ENCODE peak calls at places on chromosomes 11 and 22, in five cellular contexts. One of them, this sample, is unnamed.

GRCh38 chr11:114060402-114061052 is 1.0 kb downstream of the ZBTB16 start:
- DNase-seq in astrocyte of the spinal cord: peak
- DNase-seq in kidney epithelial cell: no peak
- DNase-seq in Peyer's patch: no peak
- DNase-seq in A549: no peak
- DNase-seq in this sample: no peak

GRCh38 chr11:128709402-128709801 is 15.5 kb downstream of the FLI1 start:
- DNase-seq in astrocyte of the spinal cord: peak
- DNase-seq in kidney epithelial cell: peak
- DNase-seq in Peyer's patch: no peak
- DNase-seq in A549: no peak
- DNase-seq in this sample: peak

GRCh38 chr22:32532819-32533128 is 58.2 kb downstream of the FBXO7 start:
- DNase-seq in astrocyte of the spinal cord: no peak
- DNase-seq in kidney epithelial cell: no peak
- DNase-seq in Peyer's patch: no peak
- DNase-seq in A549: no peak
- DNase-seq in this sample: no peak

GRCh38 chr11:92070026-92070889 is 154.4 kb upstream of the FAT3 start:
- DNase-seq in astrocyte of the spinal cord: no peak
- DNase-seq in kidney epithelial cell: no peak
- DNase-seq in Peyer's patch: no peak
- DNase-seq in A549: no peak
- DNase-seq in this sample: no peak

GRCh38 chr22:42833104-42833503 is 24.0 kb downstream of the ARFGAP3 start:
- DNase-seq in astrocyte of the spinal cord: no peak
- DNase-seq in kidney epithelial cell: no peak
- DNase-seq in Peyer's patch: no peak
- DNase-seq in A549: no peak
- DNase-seq in this sample: no peak

GRCh38 chr11:94067010-94067409 is 45.9 kb downstream of the HEPHL1 start:
- DNase-seq in astrocyte of the spinal cord: peak
- DNase-seq in kidney epithelial cell: no peak
- DNase-seq in Peyer's patch: no peak
- DNase-seq in A549: no peak
- DNase-seq in this sample: no peak

GRCh38 chr11:16785520-16786128 is 47.2 kb downstream of the C11orf58 start:
- DNase-seq in astrocyte of the spinal cord: peak
- DNase-seq in kidney epithelial cell: peak
- DNase-seq in Peyer's patch: peak
- DNase-seq in A549: peak
- DNase-seq in this sample: no peak

GRCh38 chr11:124301482-124301881 is 12.3 kb downstream of the OR8D1 start:
- DNase-seq in astrocyte of the spinal cord: peak
- DNase-seq in kidney epithelial cell: no peak
- DNase-seq in Peyer's patch: no peak
- DNase-seq in A549: no peak
- DNase-seq in this sample: peak

GRCh38 chr11:65254724-65255123 is 7.0 kb upstream of the POLA2 start:
- DNase-seq in astrocyte of the spinal cord: no peak
- DNase-seq in kidney epithelial cell: no peak
- DNase-seq in Peyer's patch: no peak
- DNase-seq in A549: no peak
- DNase-seq in this sample: no peak

GRCh38 chr11:92628401-92629292 is 340.8 kb upstream of the MTNR1B start:
- DNase-seq in astrocyte of the spinal cord: peak
- DNase-seq in kidney epithelial cell: no peak
- DNase-seq in Peyer's patch: no peak
- DNase-seq in A549: no peak
- DNase-seq in this sample: no peak

GRCh38 chr11:116852261-116853125 is 15.1 kb upstream of the APOA1 start:
- DNase-seq in astrocyte of the spinal cord: peak
- DNase-seq in kidney epithelial cell: no peak
- DNase-seq in Peyer's patch: no peak
- DNase-seq in A549: no peak
- DNase-seq in this sample: no peak

GRCh38 chr11:91394718-91395414 is 829.8 kb upstream of the FAT3 start:
- DNase-seq in astrocyte of the spinal cord: peak
- DNase-seq in kidney epithelial cell: no peak
- DNase-seq in Peyer's patch: no peak
- DNase-seq in A549: no peak
- DNase-seq in this sample: no peak

GRCh38 chr11:106482920-106483761 is 405.7 kb downstream of the AASDHPPT start:
- DNase-seq in astrocyte of the spinal cord: peak
- DNase-seq in kidney epithelial cell: peak
- DNase-seq in Peyer's patch: no peak
- DNase-seq in A549: no peak
- DNase-seq in this sample: peak

GRCh38 chr11:1391165-1392010 is 1.7 kb downstream of the BRSK2 start:
- DNase-seq in astrocyte of the spinal cord: no peak
- DNase-seq in kidney epithelial cell: no peak
- DNase-seq in Peyer's patch: no peak
- DNase-seq in A549: no peak
- DNase-seq in this sample: no peak

GRCh38 chr11:81039916-81040530 is 1599.2 kb upstream of the TENM4 start:
- DNase-seq in astrocyte of the spinal cord: no peak
- DNase-seq in kidney epithelial cell: no peak
- DNase-seq in Peyer's patch: no peak
- DNase-seq in A549: no peak
- DNase-seq in this sample: no peak

GRCh38 chr11:85590848-85591483 is 36.2 kb downstream of the DLG2 start:
- DNase-seq in astrocyte of the spinal cord: peak
- DNase-seq in kidney epithelial cell: peak
- DNase-seq in Peyer's patch: no peak
- DNase-seq in A549: peak
- DNase-seq in this sample: no peak

GRCh38 chr11:75498556-75499255 is 27.0 kb downstream of the GDPD5 start:
- DNase-seq in astrocyte of the spinal cord: no peak
- DNase-seq in kidney epithelial cell: no peak
- DNase-seq in Peyer's patch: no peak
- DNase-seq in A549: no peak
- DNase-seq in this sample: no peak

GRCh38 chr11:133990501-133990900 is 33.7 kb upstream of the IGSF9B start:
- DNase-seq in astrocyte of the spinal cord: no peak
- DNase-seq in kidney epithelial cell: no peak
- DNase-seq in Peyer's patch: no peak
- DNase-seq in A549: no peak
- DNase-seq in this sample: no peak

GRCh38 chr22:50162391-50162956 is 8.1 kb upstream of the PANX2 start:
- DNase-seq in astrocyte of the spinal cord: no peak
- DNase-seq in kidney epithelial cell: no peak
- DNase-seq in Peyer's patch: no peak
- DNase-seq in A549: no peak
- DNase-seq in this sample: no peak

GRCh38 chr11:77471520-77472234 is 2.2 kb downstream of the PAK1 start:
- DNase-seq in astrocyte of the spinal cord: no peak
- DNase-seq in kidney epithelial cell: no peak
- DNase-seq in Peyer's patch: no peak
- DNase-seq in A549: peak
- DNase-seq in this sample: no peak

GRCh38 chr22:39290724-39291161 is 28.7 kb downstream of the RPL3 start:
- DNase-seq in astrocyte of the spinal cord: peak
- DNase-seq in kidney epithelial cell: peak
- DNase-seq in Peyer's patch: no peak
- DNase-seq in A549: peak
- DNase-seq in this sample: no peak

GRCh38 chr22:46537946-46538815 is 761 bp upstream of the CELSR1 start:
- DNase-seq in astrocyte of the spinal cord: peak
- DNase-seq in kidney epithelial cell: no peak
- DNase-seq in Peyer's patch: no peak
- DNase-seq in A549: peak
- DNase-seq in this sample: no peak

GRCh38 chr11:57290288-57290687 is 34.5 kb downstream of the TNKS1BP1 start:
- DNase-seq in astrocyte of the spinal cord: peak
- DNase-seq in kidney epithelial cell: no peak
- DNase-seq in Peyer's patch: no peak
- DNase-seq in A549: no peak
- DNase-seq in this sample: no peak

GRCh38 chr22:42412744-42413220 is 19.4 kb downstream of the NFAM1 start:
- DNase-seq in astrocyte of the spinal cord: no peak
- DNase-seq in kidney epithelial cell: no peak
- DNase-seq in Peyer's patch: no peak
- DNase-seq in A549: no peak
- DNase-seq in this sample: no peak

GRCh38 chr22:48737461-48738203 is 1090.0 kb downstream of the BRD1 start:
- DNase-seq in astrocyte of the spinal cord: no peak
- DNase-seq in kidney epithelial cell: no peak
- DNase-seq in Peyer's patch: no peak
- DNase-seq in A549: no peak
- DNase-seq in this sample: no peak

GRCh38 chr11:117366183-117366582 is 38.5 kb downstream of the CEP164 start:
- DNase-seq in astrocyte of the spinal cord: no peak
- DNase-seq in kidney epithelial cell: no peak
- DNase-seq in Peyer's patch: no peak
- DNase-seq in A549: no peak
- DNase-seq in this sample: no peak

GRCh38 chr11:27216268-27217149 is 146.5 kb downstream of the CCDC34 start:
- DNase-seq in astrocyte of the spinal cord: peak
- DNase-seq in kidney epithelial cell: no peak
- DNase-seq in Peyer's patch: no peak
- DNase-seq in A549: no peak
- DNase-seq in this sample: no peak

GRCh38 chr11:20193307-20193706 is 33.0 kb upstream of the DBX1 start:
- DNase-seq in astrocyte of the spinal cord: no peak
- DNase-seq in kidney epithelial cell: no peak
- DNase-seq in Peyer's patch: no peak
- DNase-seq in A549: no peak
- DNase-seq in this sample: no peak

GRCh38 chr11:20201231-20201630 is 41.0 kb upstream of the DBX1 start:
- DNase-seq in astrocyte of the spinal cord: no peak
- DNase-seq in kidney epithelial cell: no peak
- DNase-seq in Peyer's patch: no peak
- DNase-seq in A549: no peak
- DNase-seq in this sample: no peak

GRCh38 chr11:20192641-20193040 is 32.4 kb upstream of the DBX1 start:
- DNase-seq in astrocyte of the spinal cord: no peak
- DNase-seq in kidney epithelial cell: no peak
- DNase-seq in Peyer's patch: no peak
- DNase-seq in A549: no peak
- DNase-seq in this sample: no peak

GRCh38 chr11:20194470-20194869 is 34.2 kb upstream of the DBX1 start:
- DNase-seq in astrocyte of the spinal cord: no peak
- DNase-seq in kidney epithelial cell: no peak
- DNase-seq in Peyer's patch: no peak
- DNase-seq in A549: no peak
- DNase-seq in this sample: no peak

GRCh38 chr11:20197881-20198280 is 37.6 kb upstream of the DBX1 start:
- DNase-seq in astrocyte of the spinal cord: no peak
- DNase-seq in kidney epithelial cell: no peak
- DNase-seq in Peyer's patch: no peak
- DNase-seq in A549: no peak
- DNase-seq in this sample: no peak
- H3K4me3 ChIP-seq in astrocyte of the spinal cord: no peak
- H3K4me3 ChIP-seq in kidney epithelial cell: no peak
- H3K4me3 ChIP-seq in Peyer's patch: no peak
- H3K4me3 ChIP-seq in A549: no peak
- H3K4me3 ChIP-seq in this sample: no peak

GRCh38 chr11:132312616-132313210 is 942.3 kb downstream of the NTM start:
- DNase-seq in astrocyte of the spinal cord: peak
- DNase-seq in kidney epithelial cell: no peak
- DNase-seq in Peyer's patch: no peak
- DNase-seq in A549: no peak
- DNase-seq in this sample: no peak
- TF ChIP-seq CTCF in astrocyte of the spinal cord: peak
- TF ChIP-seq CTCF in kidney epithelial cell: peak
- TF ChIP-seq CTCF in Peyer's patch: peak
- TF ChIP-seq CTCF in A549: no peak
- TF ChIP-seq CTCF in this sample: peak

GRCh38 chr11:11391169-11391568 is 38.1 kb upstream of the CSNK2A3 start:
- DNase-seq in astrocyte of the spinal cord: no peak
- DNase-seq in kidney epithelial cell: no peak
- DNase-seq in Peyer's patch: no peak
- DNase-seq in A549: no peak
- DNase-seq in this sample: no peak

GRCh38 chr11:11389238-11389637 is 36.2 kb upstream of the CSNK2A3 start:
- DNase-seq in astrocyte of the spinal cord: no peak
- DNase-seq in kidney epithelial cell: no peak
- DNase-seq in Peyer's patch: no peak
- DNase-seq in A549: no peak
- DNase-seq in this sample: no peak

GRCh38 chr11:11395126-11395525 is 42.1 kb upstream of the CSNK2A3 start:
- DNase-seq in astrocyte of the spinal cord: no peak
- DNase-seq in kidney epithelial cell: no peak
- DNase-seq in Peyer's patch: no peak
- DNase-seq in A549: no peak
- DNase-seq in this sample: no peak

GRCh38 chr11:11390068-11390775 is 37.2 kb upstream of the CSNK2A3 start:
- DNase-seq in astrocyte of the spinal cord: no peak
- DNase-seq in kidney epithelial cell: no peak
- DNase-seq in Peyer's patch: no peak
- DNase-seq in A549: no peak
- DNase-seq in this sample: no peak

GRCh38 chr11:11391796-11392195 is 38.7 kb upstream of the CSNK2A3 start:
- DNase-seq in astrocyte of the spinal cord: peak
- DNase-seq in kidney epithelial cell: peak
- DNase-seq in Peyer's patch: no peak
- DNase-seq in A549: no peak
- DNase-seq in this sample: peak
- H3K4me3 ChIP-seq in astrocyte of the spinal cord: no peak
- H3K4me3 ChIP-seq in kidney epithelial cell: no peak
- H3K4me3 ChIP-seq in Peyer's patch: no peak
- H3K4me3 ChIP-seq in A549: no peak
- H3K4me3 ChIP-seq in this sample: no peak

DNA sequence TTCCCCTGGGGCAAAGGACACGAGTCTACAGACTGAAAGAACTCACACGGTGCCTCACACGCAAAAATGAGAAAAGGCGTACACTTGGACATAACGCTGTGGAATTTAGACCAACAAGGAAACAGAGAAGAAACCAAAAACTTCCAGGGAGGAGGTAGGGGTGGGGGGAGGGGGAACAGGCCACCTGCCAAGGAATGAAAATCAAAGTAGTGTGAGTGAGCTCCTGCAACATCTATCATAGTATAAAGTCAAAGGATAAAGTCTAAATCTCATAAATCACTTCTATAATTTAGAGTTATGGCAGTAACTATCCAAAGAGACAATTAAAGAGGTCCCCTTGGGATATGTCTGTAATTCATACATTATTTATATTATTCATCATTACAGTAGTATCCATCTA is 10.0 kb upstream of the IRAG1 start:
- DNase-seq in astrocyte of the spinal cord: no peak
- DNase-seq in kidney epithelial cell: no peak
- DNase-seq in Peyer's patch: no peak
- DNase-seq in A549: no peak
- DNase-seq in this sample: no peak
- TF ChIP-seq CTCF in astrocyte of the spinal cord: no peak
- TF ChIP-seq CTCF in kidney epithelial cell: no peak
- TF ChIP-seq CTCF in Peyer's patch: no peak
- TF ChIP-seq CTCF in A549: no peak
- TF ChIP-seq CTCF in this sample: no peak

DNA sequence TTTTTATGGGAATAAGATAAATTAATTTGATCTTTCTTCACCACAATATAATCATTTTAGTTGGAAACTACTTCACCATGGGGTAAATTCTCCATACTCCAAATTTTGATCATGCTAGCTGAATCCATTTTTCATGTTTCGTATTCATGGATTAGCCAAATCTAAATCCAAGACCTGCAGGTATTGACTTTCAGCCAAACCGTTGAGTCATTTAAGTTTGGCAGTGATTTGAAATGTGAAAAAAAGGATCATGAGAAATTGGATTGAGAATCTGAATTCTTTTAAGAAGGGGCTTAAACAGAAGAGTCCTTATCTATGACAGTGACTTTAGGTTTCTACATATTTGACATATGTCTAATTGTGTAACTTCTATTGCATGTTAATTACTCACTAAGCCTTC is 5.3 kb downstream of the GAS2 start:
- DNase-seq in astrocyte of the spinal cord: peak
- DNase-seq in kidney epithelial cell: no peak
- DNase-seq in Peyer's patch: no peak
- DNase-seq in A549: no peak
- DNase-seq in this sample: no peak
- H3K4me3 ChIP-seq in astrocyte of the spinal cord: no peak
- H3K4me3 ChIP-seq in kidney epithelial cell: no peak
- H3K4me3 ChIP-seq in Peyer's patch: no peak
- H3K4me3 ChIP-seq in A549: no peak
- H3K4me3 ChIP-seq in this sample: no peak

This sample was measured in epithelial cell of proximal tubule.